ENCODE peak calls at places on chromosome 22, in five cellular contexts. X is M059J, Q is NCI-H146, P is body of pancreas, I is KG1. W is an unnamed sample.

GRCh38 chr22:27800250-27801131 is 1.1 kb downstream of the MN1 start:
- DNase-seq in X (peak; percentile 42), Q (peak; percentile 28), P (no peak), I (no peak), W (no peak)

GRCh38 chr22:31870890-31871289 is 73.4 kb upstream of the YWHAH start:
- DNase-seq in X (peak; percentile 84), Q (peak; percentile 18), P (no peak), I (peak; percentile 26), W (no peak)

GRCh38 chr22:45071618-45072017 is 61.8 kb upstream of the PHF21B start:
- DNase-seq in X (no peak), Q (no peak), P (no peak), I (no peak), W (no peak)

GRCh38 chr22:39519681-39520053 is 695 bp upstream of the ATF4 start:
- DNase-seq in X (peak; percentile 62), Q (peak; percentile 59), P (peak; percentile 66), I (no peak), W (peak; percentile 60)

GRCh38 chr22:30843245-30843644 is 125.3 kb downstream of the MORC2 start:
- DNase-seq in X (peak; percentile 61), Q (no peak), P (no peak), I (no peak), W (no peak)

GRCh38 chr22:49554741-49555140 is 272.9 kb downstream of the BRD1 start:
- DNase-seq in X (no peak), Q (no peak), P (peak; percentile 4), I (no peak), W (no peak)

GRCh38 chr22:37610480-37611148 is 2.0 kb downstream of the GGA1 start:
- DNase-seq in X (no peak), Q (no peak), P (no peak), I (no peak), W (no peak)

GRCh38 chr22:37533995-37534394 is 14.8 kb upstream of the CARD10 start:
- DNase-seq in X (peak; percentile 74), Q (no peak), P (no peak), I (no peak), W (no peak)

GRCh38 chr22:40594924-40595323 is 41.6 kb downstream of the MRTFA start:
- DNase-seq in X (no peak), Q (no peak), P (no peak), I (no peak), W (no peak)

GRCh38 chr22:31577711-31578110 is 81.4 kb downstream of the SFI1 start:
- DNase-seq in X (no peak), Q (no peak), P (no peak), I (no peak), W (no peak)

GRCh38 chr22:49052023-49052538 is 775.6 kb downstream of the BRD1 start:
- DNase-seq in X (no peak), Q (no peak), P (no peak), I (peak; percentile 26), W (peak; percentile 11)

GRCh38 chr22:35612903-35613302 is 4.2 kb downstream of the MB start:
- DNase-seq in X (no peak), Q (no peak), P (no peak), I (no peak), W (no peak)

GRCh38 chr22:39264344-39265116 is 19.7 kb upstream of the PDGFB start:
- DNase-seq in X (no peak), Q (no peak), P (no peak), I (no peak), W (no peak)

GRCh38 chr22:25373961-25374360 is 154.5 kb downstream of the CRYBB2 start:
- DNase-seq in X (no peak), Q (no peak), P (no peak), I (no peak), W (no peak)

GRCh38 chr22:17152340-17152739 is 6.7 kb downstream of the HDHD5 start:
- DNase-seq in X (peak; percentile 57), Q (no peak), P (no peak), I (no peak), W (peak; percentile 79)

GRCh38 chr22:36541831-36542391 is 12.9 kb upstream of the EIF3D start:
- DNase-seq in X (peak; percentile 95), Q (no peak), P (no peak), I (no peak), W (no peak)

GRCh38 chr22:46031066-46031465 is 54.1 kb upstream of the WNT7B start:
- DNase-seq in X (no peak), Q (no peak), P (peak; percentile 4), I (no peak), W (no peak)

GRCh38 chr22:44210721-44211120 is 30.0 kb downstream of the PARVG start:
- DNase-seq in X (peak; percentile 28), Q (no peak), P (no peak), I (no peak), W (no peak)

GRCh38 chr22:50691521-50691920 is 18.9 kb downstream of the SHANK3 start:
- DNase-seq in X (peak; percentile 41), Q (no peak), P (no peak), I (peak; percentile 64), W (peak; percentile 38)

GRCh38 chr22:29018293-29019189 is 43.1 kb downstream of the C22orf31 start:
- DNase-seq in X (no peak), Q (no peak), P (no peak), I (no peak), W (no peak)

GRCh38 chr22:46866591-46866990 is 104.1 kb downstream of the TBC1D22A start:
- DNase-seq in X (peak; percentile 45), Q (no peak), P (no peak), I (no peak), W (no peak)

GRCh38 chr22:25942989-25943411 is 201.0 kb downstream of the MYO18B start:
- DNase-seq in X (peak; percentile 5), Q (peak; percentile 95), P (peak; percentile 45), I (no peak), W (no peak)

GRCh38 chr22:35729309-35729698 is 11.6 kb downstream of the APOL5 start:
- DNase-seq in X (no peak), Q (no peak), P (no peak), I (no peak), W (no peak)

GRCh38 chr22:49400866-49401598 is 426.6 kb downstream of the BRD1 start:
- DNase-seq in X (peak; percentile 2), Q (no peak), P (no peak), I (no peak), W (no peak)

GRCh38 chr22:30115705-30116104 is 35.4 kb downstream of the HORMAD2 start:
- DNase-seq in X (no peak), Q (no peak), P (no peak), I (no peak), W (no peak)

GRCh38 chr22:48953830-48954229 is 873.8 kb downstream of the BRD1 start:
- DNase-seq in X (no peak), Q (no peak), P (no peak), I (no peak), W (no peak)

GRCh38 chr22:24996420-24996952 is 44.0 kb downstream of the KIAA1671 start:
- DNase-seq in X (peak; percentile 91), Q (peak; percentile 27), P (no peak), I (no peak), W (no peak)

GRCh38 chr22:31637375-31637937 is 24.6 kb downstream of the PISD start:
- DNase-seq in X (no peak), Q (no peak), P (no peak), I (peak; percentile 65), W (no peak)

GRCh38 chr22:37571258-37571991 is 8.5 kb downstream of the LGALS2 start:
- DNase-seq in X (peak; percentile 83), Q (no peak), P (peak; percentile 59), I (no peak), W (no peak)

GRCh38 chr22:24994070-24994763 is 41.7 kb downstream of the KIAA1671 start:
- DNase-seq in X (peak; percentile 87), Q (peak; percentile 45), P (no peak), I (no peak), W (peak; percentile 91)

GRCh38 chr22:46063861-46064235 is 86.5 kb upstream of the PPARA start:
- DNase-seq in X (peak; percentile 59), Q (no peak), P (peak; percentile 54), I (no peak), W (no peak)

GRCh38 chr22:39738746-39739145 is 154.8 kb downstream of the ENTHD1 start:
- DNase-seq in X (no peak), Q (no peak), P (no peak), I (no peak), W (no peak)

GRCh38 chr22:35352214-35353111 is 28.4 kb upstream of the HMOX1 start:
- DNase-seq in X (peak; percentile 25), Q (peak; percentile 8), P (peak; percentile 53), I (no peak), W (peak; percentile 45)

GRCh38 chr22:26725012-26725676 is 67.8 kb downstream of the MIAT start:
- DNase-seq in X (no peak), Q (no peak), P (no peak), I (no peak), W (no peak)

GRCh38 chr22:17706451-17706900 is 67.8 kb downstream of the BID start:
- DNase-seq in X (peak; percentile 95), Q (no peak), P (peak; percentile 18), I (no peak), W (peak; percentile 86)

GRCh38 chr22:31099386-31099785 is 8.0 kb downstream of the SELENOM start:
- DNase-seq in X (no peak), Q (no peak), P (no peak), I (no peak), W (no peak)

GRCh38 chr22:37427128-37427710 is at the start of gene ELFN2:
- DNase-seq in X (no peak), Q (no peak), P (peak; percentile 38), I (no peak), W (no peak)

GRCh38 chr22:41264408-41264941 is 21.5 kb downstream of the RANGAP1 start:
- DNase-seq in X (no peak), Q (no peak), P (no peak), I (no peak), W (no peak)

GRCh38 chr22:44260216-44261035 is 52.3 kb downstream of the SHISAL1 start:
- DNase-seq in X (no peak), Q (no peak), P (no peak), I (no peak), W (no peak)